ENCODE peak calls at places on chromosomes 12 and 14, in ten cellular contexts. Z is Peyer's patch, H is nephron progenitor cell, S is fibroblast of the aortic adventitia, Q is GM13976, L is cardiac fibroblast, E is mesothelial cell of epicardium, U is mucosa of descending colon, F is adrenal gland, T is A549. M is an unnamed sample.

GRCh38 chr14:75720828-75721227 is 59.8 kb downstream of the TTLL5 start:
- DNase-seq in Z (no peak), H (no peak), S (peak), Q (no peak), L (peak), E (no peak), U (peak), F (peak), T (no peak), M (no peak)

GRCh38 chr14:96663076-96663475 is 134.1 kb upstream of the VRK1 start:
- DNase-seq in Z (no peak), H (no peak), S (no peak), Q (no peak), L (no peak), E (no peak), U (no peak), F (no peak), T (no peak), M (no peak)

GRCh38 chr12:50862316-50862715 is 19.6 kb downstream of the TMPRSS12 start:
- DNase-seq in Z (no peak), H (no peak), S (peak), Q (no peak), L (peak), E (no peak), U (no peak), F (no peak), T (peak), M (no peak)

GRCh38 chr14:99590746-99591555 is 13.1 kb downstream of the CCDC85C start:
- DNase-seq in Z (no peak), H (no peak), S (peak), Q (no peak), L (peak), E (no peak), U (no peak), F (peak), T (no peak), M (no peak)

GRCh38 chr12:122983789-122984515 is 3.5 kb downstream of the ARL6IP4 start:
- DNase-seq in Z (no peak), H (peak), S (peak), Q (no peak), L (peak), E (no peak), U (no peak), F (no peak), T (no peak), M (no peak)

GRCh38 chr14:59354666-59355065 is 110.5 kb downstream of the GPR135 start:
- DNase-seq in Z (no peak), H (no peak), S (peak), Q (no peak), L (peak), E (no peak), U (no peak), F (no peak), T (no peak), M (no peak)

GRCh38 chr12:508795-509194 is 49.1 kb downstream of the B4GALNT3 start:
- DNase-seq in Z (no peak), H (no peak), S (no peak), Q (no peak), L (no peak), E (no peak), U (peak), F (no peak), T (no peak), M (no peak)

GRCh38 chr14:105419305-105420091 is at the start of gene MTA1:
- DNase-seq in Z (peak), H (peak), S (no peak), Q (peak), L (peak), E (no peak), U (peak), F (no peak), T (no peak), M (peak)

GRCh38 chr14:103398427-103399195 is 13.4 kb downstream of the MARK3 start:
- DNase-seq in Z (no peak), H (no peak), S (peak), Q (no peak), L (peak), E (no peak), U (no peak), F (peak), T (peak), M (no peak)

GRCh38 chr14:76929927-76930326 is 98.6 kb downstream of the IRF2BPL start:
- DNase-seq in Z (peak), H (no peak), S (no peak), Q (no peak), L (no peak), E (no peak), U (peak), F (peak), T (no peak), M (no peak)

GRCh38 chr12:117333331-117334000 is 28.0 kb downstream of the NOS1 start:
- DNase-seq in Z (no peak), H (peak), S (no peak), Q (no peak), L (no peak), E (no peak), U (no peak), F (no peak), T (no peak), M (no peak)

GRCh38 chr14:32986791-32987545 is 48.3 kb downstream of the NPAS3 start:
- DNase-seq in Z (no peak), H (peak), S (peak), Q (no peak), L (peak), E (no peak), U (no peak), F (no peak), T (no peak), M (no peak)

GRCh38 chr12:30719060-30719459 is 23.4 kb upstream of the IPO8 start:
- DNase-seq in Z (no peak), H (no peak), S (peak), Q (no peak), L (peak), E (no peak), U (no peak), F (no peak), T (no peak), M (no peak)

GRCh38 chr12:96044017-96044985 is 8.9 kb upstream of the LTA4H start:
- DNase-seq in Z (peak), H (no peak), S (peak), Q (no peak), L (peak), E (no peak), U (no peak), F (no peak), T (no peak), M (no peak)

GRCh38 chr14:73896521-73896920 is 9.9 kb downstream of the ZNF410 start:
- DNase-seq in Z (no peak), H (no peak), S (peak), Q (no peak), L (peak), E (no peak), U (no peak), F (no peak), T (no peak), M (no peak)

GRCh38 chr14:104368751-104369100 is 210.8 kb upstream of the C14orf180 start:
- DNase-seq in Z (no peak), H (no peak), S (no peak), Q (no peak), L (no peak), E (no peak), U (no peak), F (no peak), T (no peak), M (no peak)

GRCh38 chr12:130456375-130457199 is 118.9 kb downstream of the PIWIL1 start:
- DNase-seq in Z (no peak), H (no peak), S (no peak), Q (no peak), L (no peak), E (no peak), U (peak), F (no peak), T (no peak), M (no peak)

GRCh38 chr14:96584907-96585671 is 82.9 kb downstream of the PAPOLA start:
- DNase-seq in Z (no peak), H (no peak), S (no peak), Q (no peak), L (no peak), E (no peak), U (no peak), F (no peak), T (no peak), M (no peak)

GRCh38 chr12:9742665-9743064 is 9.8 kb upstream of the CLECL1 start:
- DNase-seq in Z (peak), H (no peak), S (no peak), Q (no peak), L (no peak), E (no peak), U (peak), F (no peak), T (no peak), M (no peak)

GRCh38 chr12:102480401-102480800 is at the start of gene IGF1:
- DNase-seq in Z (no peak), H (no peak), S (peak), Q (no peak), L (peak), E (no peak), U (no peak), F (no peak), T (no peak), M (no peak)
- TF ChIP-seq CTCF in Z (no peak), H (no peak), S (peak), Q (no peak), L (peak), E (no peak), U (no peak), F (no peak), T (no peak), M (no peak)

GRCh38 chr12:69196302-69197288 is 42.8 kb upstream of the CPSF6 start:
- DNase-seq in Z (no peak), H (no peak), S (peak), Q (no peak), L (peak), E (no peak), U (peak), F (peak), T (peak), M (no peak)
- TF ChIP-seq CTCF in Z (peak), H (no peak), S (peak), Q (peak), L (peak), E (no peak), U (peak), F (peak), T (peak), M (no peak)

DNA sequence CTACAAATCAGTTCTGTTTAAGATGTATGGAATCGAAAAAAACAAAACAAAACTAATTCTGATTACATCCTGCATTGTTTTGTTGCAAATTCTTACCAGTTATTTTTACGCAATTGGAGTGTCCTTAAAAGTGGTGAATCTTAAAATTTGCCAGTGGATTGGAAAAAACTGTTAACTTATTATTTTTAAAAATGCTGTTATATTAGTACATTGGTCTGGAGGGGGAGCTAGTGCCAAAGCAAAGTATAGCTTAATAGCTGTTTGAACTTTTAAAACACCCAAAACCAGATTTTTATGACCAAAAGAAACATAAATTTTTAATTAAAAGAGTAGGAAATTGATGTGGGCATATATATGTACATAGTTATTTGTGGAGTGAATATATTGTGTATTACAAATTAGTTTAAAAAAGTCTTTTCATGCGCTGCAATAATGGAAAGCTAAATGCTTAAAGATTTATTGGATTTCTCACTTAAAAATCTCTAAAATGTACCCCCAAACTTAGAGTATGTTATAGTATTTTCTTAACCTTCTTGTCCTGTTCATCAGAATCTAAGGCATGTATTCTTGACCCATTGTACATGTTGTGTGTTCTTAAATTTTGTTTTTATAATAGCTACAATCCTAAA is 2.5 kb downstream of the FUT8 start:
- DNase-seq in Z (no peak), H (no peak), S (peak), Q (peak), L (peak), E (no peak), U (peak), F (no peak), T (peak), M (no peak)
- TF ChIP-seq CTCF in Z (peak), H (peak), S (peak), Q (no peak), L (peak), E (peak), U (no peak), F (peak), T (peak), M (peak)

GRCh38 chr12:1797011-1797901 is 23.1 kb upstream of the LRTM2 start:
- DNase-seq in Z (peak), H (no peak), S (no peak), Q (peak), L (peak), E (no peak), U (peak), F (peak), T (no peak), M (no peak)
- TF ChIP-seq CTCF in Z (no peak), H (no peak), S (no peak), Q (no peak), L (no peak), E (no peak), U (no peak), F (no peak), T (no peak), M (no peak)

GRCh38 chr12:100266802-100267602 is at the start of the genes DEPDC4 and SCYL2:
- DNase-seq in Z (peak), H (peak), S (peak), Q (peak), L (peak), E (peak), U (peak), F (peak), T (peak), M (peak)
- TF ChIP-seq CTCF in Z (no peak), H (no peak), S (peak), Q (no peak), L (no peak), E (no peak), U (no peak), F (no peak), T (no peak), M (no peak)

DNA sequence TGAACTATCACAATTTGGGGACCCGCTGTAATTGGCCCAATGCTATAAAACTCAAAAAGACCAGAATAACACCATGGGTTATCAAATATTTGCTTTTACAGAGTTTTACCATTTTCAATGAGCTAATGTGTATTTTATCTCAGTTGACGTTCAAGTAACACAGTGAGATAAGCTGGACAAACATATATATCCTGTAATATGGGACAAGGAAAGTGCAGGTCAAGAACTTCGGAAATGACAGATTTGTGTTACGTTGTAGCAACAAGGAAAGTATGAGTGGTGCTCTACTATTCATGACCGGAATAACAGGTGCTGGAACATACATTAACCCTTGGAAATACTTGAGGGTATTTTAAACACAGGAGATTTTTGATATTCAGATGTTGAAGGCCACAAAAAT is 566.4 kb upstream of the FLRT2 start:
- DNase-seq in Z (no peak), H (no peak), S (no peak), Q (no peak), L (no peak), E (no peak), U (no peak), F (no peak), T (no peak), M (no peak)
- TF ChIP-seq CTCF in Z (no peak), H (no peak), S (no peak), Q (no peak), L (no peak), E (no peak), U (no peak), F (no peak), T (no peak), M (no peak)

DNA sequence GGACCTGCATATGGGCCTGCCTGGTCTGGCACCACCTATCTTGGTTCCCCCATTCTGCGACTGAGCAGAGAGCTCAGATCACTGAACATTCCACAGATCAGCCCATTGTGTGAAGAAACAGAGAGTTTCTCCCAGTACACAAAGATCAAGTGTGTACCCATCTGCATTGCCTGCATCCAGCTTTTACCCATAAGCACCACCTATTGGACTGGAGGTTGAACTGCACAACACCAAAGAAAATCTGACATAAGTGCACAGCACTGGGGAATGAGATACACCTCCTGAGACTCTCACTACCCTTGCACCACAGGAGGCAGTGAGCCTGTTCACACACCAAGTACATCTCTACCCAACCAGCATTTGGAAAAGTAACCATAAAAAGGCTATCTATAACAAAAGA is 362.6 kb upstream of the CLEC14A start:
- DNase-seq in Z (no peak), H (no peak), S (no peak), Q (no peak), L (no peak), E (no peak), U (no peak), F (no peak), T (peak), M (no peak)
- TF ChIP-seq CTCF in Z (no peak), H (no peak), S (no peak), Q (no peak), L (no peak), E (no peak), U (no peak), F (no peak), T (no peak), M (no peak)

M was measured in natural killer cell.